ENCODE peak calls at places on chromosomes 13 and 19, in four cellular contexts. One of them, this sample, is unnamed. For H3K36me3, the result is how much of the 10 kb centered on the place peaks cover.

GRCh38 chr19:45824041-45824471 is 8.9 kb upstream of the RSPH6A start:
- DNase-seq in WERI-Rb-1: no peak
- DNase-seq in mucosa of descending colon: peak
- DNase-seq in OCI-LY7: no peak
- DNase-seq in this sample: no peak

GRCh38 chr13:34591801-34592454 is 350.1 kb upstream of the NBEA start:
- DNase-seq in WERI-Rb-1: no peak
- DNase-seq in mucosa of descending colon: peak
- DNase-seq in OCI-LY7: no peak
- DNase-seq in this sample: no peak

GRCh38 chr19:56507446-56508281 is at the start of gene ZNF471:
- DNase-seq in WERI-Rb-1: peak
- DNase-seq in mucosa of descending colon: peak
- DNase-seq in OCI-LY7: no peak
- DNase-seq in this sample: no peak

GRCh38 chr13:84265365-84265764 is 383.1 kb upstream of the SLITRK1 start:
- DNase-seq in WERI-Rb-1: no peak
- DNase-seq in mucosa of descending colon: no peak
- DNase-seq in OCI-LY7: no peak
- DNase-seq in this sample: no peak

GRCh38 chr19:15200575-15201364 is at the start of gene NOTCH3:
- DNase-seq in WERI-Rb-1: no peak
- DNase-seq in mucosa of descending colon: no peak
- DNase-seq in OCI-LY7: no peak
- DNase-seq in this sample: no peak

GRCh38 chr13:58087566-58087965 is 456.0 kb downstream of the PCDH17 start:
- DNase-seq in WERI-Rb-1: no peak
- DNase-seq in mucosa of descending colon: no peak
- DNase-seq in OCI-LY7: no peak
- DNase-seq in this sample: no peak

GRCh38 chr19:12346896-12347295 is 13.5 kb upstream of the ZNF563 start:
- DNase-seq in WERI-Rb-1: no peak
- DNase-seq in mucosa of descending colon: peak
- DNase-seq in OCI-LY7: peak
- DNase-seq in this sample: no peak

GRCh38 chr13:20489185-20489820 is 36.4 kb downstream of the CRYL1 start:
- DNase-seq in WERI-Rb-1: no peak
- DNase-seq in mucosa of descending colon: peak
- DNase-seq in OCI-LY7: peak
- DNase-seq in this sample: no peak

GRCh38 chr19:16096281-16096855 is 15.3 kb upstream of the RAB8A start:
- DNase-seq in WERI-Rb-1: peak
- DNase-seq in mucosa of descending colon: no peak
- DNase-seq in OCI-LY7: no peak
- DNase-seq in this sample: no peak

GRCh38 chr19:12657966-12658365 is 8.6 kb downstream of the MAN2B1 start:
- DNase-seq in WERI-Rb-1: no peak
- DNase-seq in mucosa of descending colon: no peak
- DNase-seq in OCI-LY7: no peak
- DNase-seq in this sample: no peak

GRCh38 chr19:30711296-30711695 is 339.1 kb downstream of the ZNF536 start:
- DNase-seq in WERI-Rb-1: peak
- DNase-seq in mucosa of descending colon: no peak
- DNase-seq in OCI-LY7: no peak
- DNase-seq in this sample: no peak

GRCh38 chr13:94153586-94153985 is 325.9 kb downstream of the DCT start:
- DNase-seq in WERI-Rb-1: no peak
- DNase-seq in mucosa of descending colon: no peak
- DNase-seq in OCI-LY7: no peak
- DNase-seq in this sample: no peak

GRCh38 chr19:19211499-19212432 is at the start of gene NCAN:
- DNase-seq in WERI-Rb-1: peak
- DNase-seq in mucosa of descending colon: no peak
- DNase-seq in OCI-LY7: no peak
- DNase-seq in this sample: no peak

GRCh38 chr19:19426216-19426615 is 20.7 kb downstream of the GATAD2A start:
- DNase-seq in WERI-Rb-1: no peak
- DNase-seq in mucosa of descending colon: no peak
- DNase-seq in OCI-LY7: no peak
- DNase-seq in this sample: no peak

GRCh38 chr13:21546372-21546771 is 57.6 kb downstream of the MICU2 start:
- DNase-seq in WERI-Rb-1: no peak
- DNase-seq in mucosa of descending colon: no peak
- DNase-seq in OCI-LY7: no peak
- DNase-seq in this sample: no peak

GRCh38 chr19:19406878-19407639 is 1.6 kb downstream of the GATAD2A start:
- DNase-seq in WERI-Rb-1: peak
- DNase-seq in mucosa of descending colon: peak
- DNase-seq in OCI-LY7: peak
- DNase-seq in this sample: no peak

GRCh38 chr13:87671824-87672603 is 843 bp downstream of the SLITRK5 start:
- DNase-seq in WERI-Rb-1: peak
- DNase-seq in mucosa of descending colon: no peak
- DNase-seq in OCI-LY7: peak
- DNase-seq in this sample: no peak

GRCh38 chr19:30288957-30289735 is 83.0 kb upstream of the ZNF536 start:
- DNase-seq in WERI-Rb-1: no peak
- DNase-seq in mucosa of descending colon: no peak
- DNase-seq in OCI-LY7: no peak
- DNase-seq in this sample: no peak

GRCh38 chr13:90518398-90518797 is 829.1 kb upstream of the MIR17HG start:
- DNase-seq in WERI-Rb-1: no peak
- DNase-seq in mucosa of descending colon: no peak
- DNase-seq in OCI-LY7: no peak
- DNase-seq in this sample: no peak

GRCh38 chr13:109547942-109548860 is 238.2 kb downstream of the IRS2 start:
- DNase-seq in WERI-Rb-1: no peak
- DNase-seq in mucosa of descending colon: no peak
- DNase-seq in OCI-LY7: no peak
- DNase-seq in this sample: no peak

GRCh38 chr13:98984118-98984517 is 6.3 kb upstream of the DOCK9 start:
- DNase-seq in WERI-Rb-1: no peak
- DNase-seq in mucosa of descending colon: no peak
- DNase-seq in OCI-LY7: no peak
- DNase-seq in this sample: no peak

GRCh38 chr13:44967656-44968451 is 21.4 kb downstream of the NUFIP1 start:
- DNase-seq in WERI-Rb-1: no peak
- DNase-seq in mucosa of descending colon: no peak
- DNase-seq in OCI-LY7: no peak
- DNase-seq in this sample: no peak

GRCh38 chr13:59641261-59641660 is 522.5 kb downstream of the DIAPH3 start:
- DNase-seq in WERI-Rb-1: no peak
- DNase-seq in mucosa of descending colon: no peak
- DNase-seq in OCI-LY7: no peak
- DNase-seq in this sample: no peak

GRCh38 chr13:87344176-87344575 is 327.0 kb upstream of the SLITRK5 start:
- DNase-seq in WERI-Rb-1: no peak
- DNase-seq in mucosa of descending colon: no peak
- DNase-seq in OCI-LY7: no peak
- DNase-seq in this sample: no peak

GRCh38 chr19:51702754-51703654 is 9.9 kb downstream of the SPACA6 start:
- DNase-seq in WERI-Rb-1: no peak
- DNase-seq in mucosa of descending colon: peak
- DNase-seq in OCI-LY7: no peak
- DNase-seq in this sample: no peak

GRCh38 chr13:28707629-28708427 is 10.9 kb downstream of the SLC46A3 start:
- DNase-seq in WERI-Rb-1: no peak
- DNase-seq in mucosa of descending colon: no peak
- DNase-seq in OCI-LY7: peak
- DNase-seq in this sample: peak

GRCh38 chr19:47280183-47280797 is 5.6 kb downstream of the INAFM1 start:
- DNase-seq in WERI-Rb-1: peak
- DNase-seq in mucosa of descending colon: peak
- DNase-seq in OCI-LY7: peak
- DNase-seq in this sample: no peak

GRCh38 chr13:40096357-40096911 is 441.0 kb downstream of the COG6 start:
- DNase-seq in WERI-Rb-1: no peak
- DNase-seq in mucosa of descending colon: no peak
- DNase-seq in OCI-LY7: peak
- DNase-seq in this sample: no peak

GRCh38 chr13:41859555-41859954 is 101.4 kb downstream of the VWA8 start:
- DNase-seq in WERI-Rb-1: no peak
- DNase-seq in mucosa of descending colon: no peak
- DNase-seq in OCI-LY7: no peak
- DNase-seq in this sample: no peak
- H3K36me3 ChIP-seq in WERI-Rb-1: under half
- H3K36me3 ChIP-seq in mucosa of descending colon: under half
- H3K36me3 ChIP-seq in OCI-LY7: under half
- H3K36me3 ChIP-seq in this sample: under half

GRCh38 chr19:4575978-4576933 is 16.8 kb upstream of the SEMA6B start:
- DNase-seq in WERI-Rb-1: peak
- DNase-seq in mucosa of descending colon: peak
- DNase-seq in OCI-LY7: peak
- DNase-seq in this sample: no peak
- TF ChIP-seq CTCF in WERI-Rb-1: peak
- TF ChIP-seq CTCF in mucosa of descending colon: peak
- TF ChIP-seq CTCF in OCI-LY7: peak
- TF ChIP-seq CTCF in this sample: peak

GRCh38 chr19:55231391-55232283 is 3.1 kb upstream of the TMEM86B start:
- DNase-seq in WERI-Rb-1: no peak
- DNase-seq in mucosa of descending colon: no peak
- DNase-seq in OCI-LY7: no peak
- DNase-seq in this sample: no peak

GRCh38 chr19:55229145-55229788 is 704 bp upstream of the TMEM86B start:
- DNase-seq in WERI-Rb-1: no peak
- DNase-seq in mucosa of descending colon: no peak
- DNase-seq in OCI-LY7: no peak
- DNase-seq in this sample: no peak

GRCh38 chr19:55229789-55230182 is 1.2 kb upstream of the TMEM86B start:
- DNase-seq in WERI-Rb-1: no peak
- DNase-seq in mucosa of descending colon: no peak
- DNase-seq in OCI-LY7: no peak
- DNase-seq in this sample: no peak

GRCh38 chr19:55230780-55231179 is 2.2 kb upstream of the TMEM86B start:
- DNase-seq in WERI-Rb-1: no peak
- DNase-seq in mucosa of descending colon: no peak
- DNase-seq in OCI-LY7: no peak
- DNase-seq in this sample: no peak

DNA sequence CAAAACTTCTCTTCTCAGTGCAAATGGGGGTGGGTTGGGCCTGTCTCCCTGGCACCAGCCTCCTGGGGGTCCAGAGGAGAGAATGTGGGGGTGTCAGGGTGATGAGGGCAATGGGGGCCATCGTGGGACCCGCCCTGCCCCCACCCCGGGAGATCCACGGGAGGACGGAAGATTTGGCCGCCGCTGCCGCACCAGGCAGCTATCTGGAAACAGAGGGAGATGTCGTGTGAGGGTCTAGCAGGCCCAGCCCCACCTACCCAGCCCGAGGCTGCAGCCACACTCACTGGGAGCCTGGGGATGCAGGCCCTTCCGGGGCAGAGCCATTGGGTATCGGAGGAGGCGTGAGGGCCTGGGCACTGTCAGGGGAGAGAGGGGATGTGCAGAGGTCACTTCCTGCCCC is 1.8 kb upstream of the TMEM86B start:
- DNase-seq in WERI-Rb-1: no peak
- DNase-seq in mucosa of descending colon: no peak
- DNase-seq in OCI-LY7: no peak
- DNase-seq in this sample: no peak
- H3K36me3 ChIP-seq in WERI-Rb-1: half or more
- H3K36me3 ChIP-seq in mucosa of descending colon: under half
- H3K36me3 ChIP-seq in OCI-LY7: half or more
- H3K36me3 ChIP-seq in this sample: half or more

DNA sequence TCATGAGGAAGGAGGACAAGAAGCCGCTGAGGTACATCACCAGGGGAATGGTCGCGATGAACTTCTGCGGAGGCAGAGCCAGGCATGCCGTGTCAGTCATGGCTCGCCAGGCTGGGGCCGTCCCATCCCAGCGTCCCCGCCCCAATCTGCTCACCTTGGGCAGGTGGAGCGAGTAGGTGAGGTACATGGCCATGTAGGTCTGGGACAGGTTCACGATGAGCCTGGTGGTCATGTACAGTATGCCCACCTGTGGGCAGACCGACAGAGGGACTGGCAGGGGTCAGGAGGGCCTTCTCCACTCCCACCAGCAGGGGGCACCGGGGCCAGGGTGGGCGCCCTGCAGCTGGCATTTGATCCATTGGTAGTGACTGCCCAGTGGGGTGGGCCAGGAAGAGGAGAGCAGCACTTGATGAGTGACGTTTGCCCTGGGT is 8.3 kb downstream of the TEKTIP1 start:
- DNase-seq in WERI-Rb-1: no peak
- DNase-seq in mucosa of descending colon: no peak
- DNase-seq in OCI-LY7: peak
- DNase-seq in this sample: peak
- TF ChIP-seq CTCF in WERI-Rb-1: peak
- TF ChIP-seq CTCF in mucosa of descending colon: peak
- TF ChIP-seq CTCF in OCI-LY7: peak
- TF ChIP-seq CTCF in this sample: peak